ENCODE peak calls at places on chromosome 4, in ten cellular contexts. B, F, Y, T, M, S, Q, W, L and O are unnamed samples.

GRCh38 chr4:165208741-165209388 is 1.5 kb downstream of the KLHL2 start:
- DNase-seq in B (no peak), Q (no peak), M (no peak), F (no peak), S (peak), Y (no peak), W (no peak), L (no peak), T (no peak), O (peak)

GRCh38 chr4:22466582-22466981 is 49.3 kb downstream of the ADGRA3 start:
- DNase-seq in S (no peak), W (no peak), Q (no peak), T (no peak), Y (no peak), B (no peak), F (no peak), L (no peak), M (no peak), O (no peak)

GRCh38 chr4:122010610-122011009 is 58.8 kb upstream of the TRPC3 start:
- DNase-seq in S (peak), L (no peak), T (no peak), Q (no peak), F (no peak), M (no peak), W (peak), B (no peak), Y (no peak), O (no peak)

GRCh38 chr4:10808591-10808990 is 124.0 kb upstream of the CLNK start:
- DNase-seq in F (no peak), W (no peak), M (peak), T (no peak), B (no peak), Y (no peak), L (no peak), Q (peak), S (peak), O (no peak)

GRCh38 chr4:6777636-6778281 is 4.8 kb upstream of the KIAA0232 start:
- DNase-seq in F (no peak), B (no peak), L (peak), T (no peak), Q (no peak), M (peak), W (no peak), S (no peak), Y (no peak), O (peak)

GRCh38 chr4:11599044-11599443 is 170.3 kb upstream of the HS3ST1 start:
- DNase-seq in M (no peak), Y (no peak), Q (no peak), T (no peak), S (no peak), B (no peak), F (no peak), W (no peak), L (no peak), O (no peak)

GRCh38 chr4:8472166-8472688 is 31.6 kb downstream of the TRMT44 start:
- DNase-seq in L (no peak), S (no peak), Y (no peak), Q (no peak), F (no peak), T (no peak), M (no peak), W (no peak), B (no peak), O (no peak)

GRCh38 chr4:10589808-10590207 is 94.8 kb downstream of the CLNK start:
- DNase-seq in W (no peak), Q (no peak), T (no peak), S (peak), B (no peak), M (peak), L (no peak), Y (no peak), F (no peak), O (no peak)

GRCh38 chr4:47703008-47703407 is 134.9 kb downstream of the CORIN start:
- DNase-seq in Y (no peak), W (no peak), T (no peak), B (no peak), Q (no peak), F (no peak), L (no peak), S (no peak), M (no peak), O (no peak)

DNA sequence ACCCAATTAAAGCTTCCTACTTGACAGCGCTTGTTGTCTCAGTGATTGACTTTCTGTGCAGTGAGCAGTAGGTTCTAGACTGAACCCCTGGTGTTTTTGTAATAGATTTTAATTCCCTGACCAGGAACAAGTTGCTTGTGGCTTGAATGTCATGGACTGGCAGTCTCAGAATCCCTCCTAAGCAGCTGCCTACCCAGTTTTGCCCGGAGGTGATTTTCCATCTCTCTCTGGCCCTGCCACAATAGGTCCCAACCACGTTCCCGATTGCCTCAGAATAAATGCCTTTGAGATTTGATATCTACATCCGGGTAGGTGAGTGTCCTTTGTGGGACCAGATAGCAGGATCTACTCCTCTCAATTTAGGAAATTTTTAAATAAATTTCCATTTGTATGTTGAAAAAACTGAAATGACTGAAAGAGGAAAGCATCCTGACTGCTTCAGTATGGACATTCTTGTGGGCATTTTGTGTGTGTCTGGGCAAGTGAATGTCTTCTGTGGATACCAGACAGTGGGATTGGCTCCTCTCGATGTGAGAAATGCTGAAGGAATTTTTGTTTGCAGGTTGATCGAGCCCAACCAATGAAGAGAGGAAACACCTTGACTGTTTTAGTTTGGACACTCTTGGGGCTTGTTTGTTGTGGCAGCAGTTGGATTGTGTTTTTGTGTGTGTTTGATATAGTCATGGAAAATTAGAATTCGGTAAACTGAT is 1607.4 kb downstream of the C4orf33 start:
- DNase-seq in L (no peak), Q (no peak), M (no peak), T (no peak), Y (no peak), S (no peak), B (no peak), F (no peak), W (peak), O (no peak)
- TF ChIP-seq CTCF in L (no peak), Q (no peak), M (no peak), T (no peak), Y (no peak), S (no peak), B (no peak), F (no peak), W (no peak), O (no peak)

GRCh38 chr4:76585897-76586360 is 150.9 kb downstream of the SHROOM3 start:
- DNase-seq in L (peak), B (peak), Q (peak), S (peak), M (peak), W (peak), Y (no peak), T (peak), F (peak), O (peak)
- TF ChIP-seq CTCF in L (no peak), B (no peak), Q (no peak), S (peak), M (peak), W (no peak), Y (no peak), T (no peak), F (peak), O (no peak)

DNA sequence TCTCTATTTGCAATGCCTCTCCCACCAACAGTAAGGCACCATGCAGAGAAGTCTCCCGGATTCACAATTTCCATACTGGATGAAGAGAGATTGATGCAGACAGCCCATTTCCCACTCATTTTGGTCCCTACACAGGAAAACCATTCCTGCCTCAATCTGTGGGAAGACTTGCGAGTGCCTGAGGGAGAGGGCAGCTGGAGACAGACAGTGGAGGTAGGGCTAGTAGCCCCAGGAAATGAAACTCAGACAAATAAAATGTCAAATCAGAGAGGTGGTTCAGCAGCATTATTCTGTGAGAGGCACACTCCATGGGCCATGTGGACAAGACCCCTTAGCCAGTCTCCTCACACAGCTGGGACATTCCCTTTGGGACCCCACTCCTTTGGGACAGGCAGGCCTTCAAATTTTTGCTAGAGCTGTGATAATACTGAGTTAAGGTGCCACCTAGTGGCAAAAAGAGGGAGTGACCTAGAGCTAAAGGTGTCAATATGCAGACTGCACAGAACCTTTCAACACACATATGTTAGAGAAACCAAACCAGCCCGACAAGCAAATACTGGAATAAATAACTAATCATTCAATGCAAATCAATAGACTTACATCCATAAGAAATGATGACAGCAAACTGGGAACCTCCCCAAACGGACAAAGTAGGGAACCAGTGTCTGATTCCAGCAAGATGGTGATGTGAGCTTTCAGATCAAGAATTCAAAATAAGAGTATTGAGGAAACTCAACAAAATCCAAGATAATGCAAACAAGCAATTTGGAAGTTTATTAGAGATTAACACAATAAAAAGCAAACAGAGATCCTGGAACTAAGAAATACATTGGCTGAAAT is 1865.3 kb upstream of the AGA start:
- DNase-seq in F (peak), M (peak), W (no peak), B (no peak), Y (peak), L (no peak), T (peak), Q (no peak), S (peak), O (peak)
- TF ChIP-seq CTCF in F (peak), M (peak), W (peak), B (no peak), Y (peak), L (no peak), T (peak), Q (no peak), S (peak), O (peak)

GRCh38 chr4:154616731-154617130 is 4.3 kb upstream of the FGG start:
- DNase-seq in Q (no peak), S (peak), F (no peak), M (no peak), B (no peak), L (no peak), Y (no peak), W (no peak), T (no peak), O (peak)
- TF ChIP-seq CTCF in Q (no peak), S (no peak), F (no peak), M (no peak), B (no peak), L (no peak), Y (no peak), W (no peak), T (no peak), O (no peak)

DNA sequence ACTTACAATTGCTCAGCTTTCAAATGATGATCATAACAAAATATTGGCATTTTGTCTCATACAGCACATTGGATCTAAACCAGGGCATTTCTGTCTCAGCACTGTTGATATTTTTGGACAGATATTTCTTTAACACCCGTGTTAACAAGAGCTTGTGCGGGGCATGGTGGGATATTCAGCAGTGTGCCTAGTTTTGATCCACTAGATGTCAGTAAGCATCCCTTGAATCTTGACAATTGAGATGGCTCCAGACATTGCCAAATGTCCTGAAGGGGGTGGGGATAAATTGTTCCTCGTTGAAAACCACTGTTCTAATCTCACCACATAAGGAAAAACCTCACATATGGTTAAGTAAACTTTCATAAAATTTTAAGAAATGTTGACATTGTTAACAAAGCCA is 806.3 kb downstream of the STIM2 start:
- DNase-seq in W (no peak), F (no peak), Q (no peak), B (no peak), Y (no peak), S (peak), T (peak), L (no peak), M (no peak), O (no peak)
- TF ChIP-seq CTCF in W (no peak), F (no peak), Q (no peak), B (no peak), Y (peak), S (no peak), T (no peak), L (no peak), M (no peak), O (no peak)

DNA sequence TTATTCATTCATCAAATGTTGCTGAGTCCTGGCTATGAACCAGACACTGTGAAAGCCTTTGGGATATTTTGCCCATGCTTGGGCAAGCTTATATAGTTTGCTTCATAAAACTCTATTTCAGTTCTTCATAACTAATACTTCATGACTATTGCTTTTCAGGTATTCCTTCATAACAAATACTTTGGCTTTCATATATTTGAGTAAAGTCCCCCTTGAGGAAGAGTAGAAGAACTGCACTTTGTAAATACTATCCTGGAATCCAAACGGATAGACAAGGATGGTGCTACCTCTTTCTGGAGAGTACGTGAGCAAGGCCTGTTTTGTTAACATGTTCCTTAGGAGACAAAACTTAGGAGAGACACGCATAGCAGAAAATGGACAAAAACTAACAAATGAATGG is 1.7 kb upstream of the AFP start:
- DNase-seq in F (no peak), Q (no peak), W (peak), L (no peak), S (peak), B (no peak), M (peak), Y (no peak), T (peak), O (no peak)
- TF ChIP-seq CTCF in F (peak), Q (no peak), W (peak), L (no peak), S (peak), B (no peak), M (peak), Y (peak), T (peak), O (peak)

DNA sequence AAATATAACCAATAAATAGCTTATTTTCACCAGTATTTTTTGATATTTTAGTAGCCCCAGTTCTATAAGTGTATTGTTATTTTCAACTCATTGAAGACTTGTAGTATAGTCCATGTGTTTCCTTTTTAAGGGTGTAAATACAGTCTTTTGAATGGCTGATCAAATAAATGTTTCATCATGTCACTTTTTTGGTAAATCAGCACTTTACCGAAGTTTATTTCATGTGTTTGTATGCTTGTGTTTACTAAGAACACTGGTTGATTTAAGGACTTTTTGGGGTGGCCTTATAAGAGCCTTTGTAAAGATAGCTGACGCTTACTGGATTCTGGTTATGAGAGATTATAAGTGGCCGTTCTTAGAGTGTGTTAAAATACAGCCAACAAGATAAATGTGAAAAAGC is 2.6 kb downstream of the UBE2K start:
- DNase-seq in T (no peak), L (no peak), S (no peak), B (no peak), Y (no peak), Q (no peak), M (no peak), W (no peak), F (no peak), O (no peak)
- TF ChIP-seq CTCF in T (no peak), L (no peak), S (no peak), B (no peak), Y (no peak), Q (no peak), M (no peak), W (no peak), F (no peak), O (no peak)